ENCODE peak calls at places on chromosomes 13 and 19, in four cellular contexts. H, A, T and B are unnamed samples.

GRCh38 chr19:4067396-4068057 is 828 bp upstream of the ZBTB7A start:
- DNase-seq in H (no peak), A (no peak), T (peak), B (no peak)

GRCh38 chr19:28727133-28727834 is 485.7 kb downstream of the UQCRFS1 start:
- DNase-seq in H (no peak), A (peak), T (peak), B (no peak)

GRCh38 chr19:33815410-33816340 is 19.0 kb downstream of the KCTD15 start:
- DNase-seq in H (no peak), A (no peak), T (no peak), B (no peak)

GRCh38 chr13:34249546-34249945 is 431.6 kb downstream of the RFC3 start:
- DNase-seq in H (no peak), A (no peak), T (no peak), B (no peak)

GRCh38 chr19:17525141-17525540 is 13.7 kb downstream of the PGLS start:
- DNase-seq in H (no peak), A (no peak), T (no peak), B (no peak)

GRCh38 chr19:15149704-15150103 is 42.5 kb downstream of the SYDE1 start:
- DNase-seq in H (no peak), A (no peak), T (no peak), B (no peak)

GRCh38 chr19:11273989-11274388 is 11.7 kb upstream of the DOCK6 start:
- DNase-seq in H (no peak), A (no peak), T (no peak), B (no peak)

GRCh38 chr19:34366670-34367423 is 1.9 kb downstream of the GPI start:
- DNase-seq in H (no peak), A (no peak), T (no peak), B (no peak)

GRCh38 chr13:28527629-28528028 is 32.7 kb upstream of the FLT1 start:
- DNase-seq in H (no peak), A (no peak), T (no peak), B (no peak)

GRCh38 chr13:46748300-46748699 is 48.7 kb downstream of the ESD start:
- DNase-seq in H (no peak), A (no peak), T (no peak), B (no peak)

GRCh38 chr19:5113633-5114586 is 145.0 kb downstream of the KDM4B start:
- DNase-seq in H (no peak), A (no peak), T (no peak), B (no peak)

GRCh38 chr19:927044-927706 is 1.3 kb downstream of the ARID3A start:
- DNase-seq in H (peak), A (no peak), T (peak), B (no peak)

GRCh38 chr19:29260477-29261317 is 47.7 kb upstream of the UQCRFS1 start:
- DNase-seq in H (peak), A (no peak), T (peak), B (no peak)

GRCh38 chr13:63433546-63434150 is 2018.0 kb upstream of the PCDH20 start:
- DNase-seq in H (no peak), A (no peak), T (no peak), B (no peak)

GRCh38 chr19:9178901-9179300 is at the start of gene OR7D2:
- DNase-seq in H (no peak), A (no peak), T (no peak), B (no peak)

GRCh38 chr19:31330761-31331160 is 18.5 kb downstream of the TSHZ3 start:
- DNase-seq in H (no peak), A (no peak), T (no peak), B (no peak)

GRCh38 chr19:39469036-39469435 is 11.6 kb upstream of the TIMM50 start:
- DNase-seq in H (no peak), A (no peak), T (no peak), B (no peak)

GRCh38 chr13:26785845-26786630 is 25.5 kb upstream of the GPR12 start:
- DNase-seq in H (no peak), A (no peak), T (no peak), B (no peak)

GRCh38 chr19:37361994-37362393 is 8.9 kb upstream of the ZNF527 start:
- DNase-seq in H (no peak), A (no peak), T (no peak), B (no peak)

GRCh38 chr19:50173144-50173543 is 10.1 kb upstream of the IZUMO2 start:
- DNase-seq in H (no peak), A (no peak), T (no peak), B (no peak)

GRCh38 chr13:112770504-112770903 is 80.7 kb downstream of the ATP11A start:
- DNase-seq in H (no peak), A (no peak), T (no peak), B (no peak)

GRCh38 chr19:55546822-55547614 is 1.7 kb upstream of the SBK3 start:
- DNase-seq in H (peak), A (no peak), T (peak), B (peak)

GRCh38 chr13:21061077-21061945 is at the start of gene LATS2:
- DNase-seq in H (peak), A (peak), T (peak), B (peak)

GRCh38 chr13:24161010-24161775 is 673 bp downstream of the SPATA13 start:
- DNase-seq in H (peak), A (no peak), T (peak), B (no peak)

GRCh38 chr13:106104281-106104901 is 431.1 kb downstream of the EFNB2 start:
- DNase-seq in H (no peak), A (no peak), T (no peak), B (peak)
- TF ChIP-seq PHF8 in H (no peak), A (no peak), T (no peak), B (no peak)

DNA sequence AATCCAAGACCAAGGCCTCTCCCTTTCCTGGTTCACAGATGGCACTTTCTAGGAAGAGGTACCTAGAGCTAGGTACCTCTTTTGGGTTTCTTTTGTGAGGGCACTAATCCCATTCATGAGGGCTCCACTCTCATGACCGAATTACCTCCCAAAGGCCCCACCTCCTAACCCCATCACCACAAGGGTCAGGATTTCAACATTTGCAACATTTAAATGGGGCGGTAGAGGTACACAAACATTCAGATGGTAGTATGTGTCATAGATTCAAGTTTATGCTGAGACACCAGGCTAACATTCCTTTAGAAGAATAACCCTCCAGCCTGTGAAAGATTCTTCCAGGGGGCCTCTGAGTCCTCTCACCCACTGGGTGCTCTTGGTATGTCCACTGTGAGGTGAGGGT is 116.3 kb downstream of the FOXO1 start:
- DNase-seq in H (peak), A (no peak), T (no peak), B (no peak)
- TF ChIP-seq PHF8 in H (no peak), A (no peak), T (no peak), B (no peak)

GRCh38 chr13:110300090-110300815 is 6.7 kb downstream of the COL4A1 start:
- DNase-seq in H (no peak), A (no peak), T (no peak), B (no peak)
- TF ChIP-seq PHF8 in H (no peak), A (no peak), T (no peak), B (no peak)

DNA sequence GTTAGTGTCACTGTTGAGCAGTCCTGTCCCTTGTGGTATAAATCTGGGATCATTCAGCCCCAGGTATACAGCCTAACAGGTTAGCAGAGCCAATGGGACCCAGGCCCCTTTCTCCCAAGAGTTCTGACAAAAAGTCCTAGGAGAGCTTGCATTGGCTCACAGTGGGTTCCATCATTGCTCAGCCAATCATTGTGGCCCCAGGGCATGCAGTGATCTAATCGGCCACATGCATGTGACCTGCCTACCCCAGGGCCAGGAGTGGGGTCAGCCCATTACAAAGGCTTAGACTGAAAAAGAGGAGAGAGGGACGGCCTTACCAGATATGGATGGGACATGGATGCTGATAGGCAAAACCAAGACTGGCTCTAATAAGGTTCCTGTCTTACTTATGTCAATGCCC is 41.1 kb downstream of the SPTBN4 start:
- DNase-seq in H (no peak), A (no peak), T (peak), B (no peak)
- TF ChIP-seq PHF8 in H (no peak), A (no peak), T (no peak), B (no peak)

GRCh38 chr19:2511991-2512390 is 36.1 kb downstream of the GADD45B start:
- DNase-seq in H (no peak), A (no peak), T (no peak), B (no peak)

GRCh38 chr19:2511570-2511969 is 35.6 kb downstream of the GADD45B start:
- DNase-seq in H (no peak), A (no peak), T (no peak), B (no peak)

GRCh38 chr19:2509096-2509495 is 33.2 kb downstream of the GADD45B start:
- DNase-seq in H (no peak), A (no peak), T (no peak), B (no peak)

GRCh38 chr19:2503521-2504109 is 27.7 kb downstream of the GADD45B start:
- DNase-seq in H (no peak), A (no peak), T (peak), B (no peak)

DNA sequence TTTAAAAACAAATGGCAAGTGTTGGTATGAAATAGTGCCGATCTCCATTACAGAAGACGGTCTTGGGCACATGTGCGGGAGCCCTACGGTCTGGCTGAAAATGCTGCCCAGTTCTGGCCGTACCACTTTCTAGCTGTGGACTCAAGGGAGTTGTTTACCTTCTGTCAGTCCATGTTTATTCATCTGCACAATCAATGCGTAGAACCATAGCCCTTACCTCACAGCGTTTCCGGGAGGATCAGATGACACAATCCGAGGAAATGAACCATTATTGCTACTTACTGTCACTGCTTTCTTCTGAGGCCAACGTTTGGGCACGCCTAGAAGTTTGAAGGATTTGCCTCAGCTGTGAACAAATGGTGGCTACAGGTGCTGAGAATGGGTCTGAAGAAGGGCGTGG is 31.2 kb downstream of the GADD45B start:
- DNase-seq in H (peak), A (no peak), T (peak), B (peak)
- TF ChIP-seq PHF8 in H (no peak), A (no peak), T (peak), B (no peak)

GRCh38 chr19:45971260-45971902 is 2.3 kb downstream of the NOVA2 start:
- DNase-seq in H (no peak), A (no peak), T (no peak), B (no peak)

GRCh38 chr19:45973564-45974338 is at the start of gene NOVA2:
- DNase-seq in H (no peak), A (peak), T (peak), B (peak)

GRCh38 chr19:45975296-45975695 is 1.6 kb upstream of the NOVA2 start:
- DNase-seq in H (no peak), A (no peak), T (no peak), B (no peak)

GRCh38 chr19:45972081-45972943 is 1.4 kb downstream of the NOVA2 start:
- DNase-seq in H (no peak), A (no peak), T (no peak), B (no peak)

DNA sequence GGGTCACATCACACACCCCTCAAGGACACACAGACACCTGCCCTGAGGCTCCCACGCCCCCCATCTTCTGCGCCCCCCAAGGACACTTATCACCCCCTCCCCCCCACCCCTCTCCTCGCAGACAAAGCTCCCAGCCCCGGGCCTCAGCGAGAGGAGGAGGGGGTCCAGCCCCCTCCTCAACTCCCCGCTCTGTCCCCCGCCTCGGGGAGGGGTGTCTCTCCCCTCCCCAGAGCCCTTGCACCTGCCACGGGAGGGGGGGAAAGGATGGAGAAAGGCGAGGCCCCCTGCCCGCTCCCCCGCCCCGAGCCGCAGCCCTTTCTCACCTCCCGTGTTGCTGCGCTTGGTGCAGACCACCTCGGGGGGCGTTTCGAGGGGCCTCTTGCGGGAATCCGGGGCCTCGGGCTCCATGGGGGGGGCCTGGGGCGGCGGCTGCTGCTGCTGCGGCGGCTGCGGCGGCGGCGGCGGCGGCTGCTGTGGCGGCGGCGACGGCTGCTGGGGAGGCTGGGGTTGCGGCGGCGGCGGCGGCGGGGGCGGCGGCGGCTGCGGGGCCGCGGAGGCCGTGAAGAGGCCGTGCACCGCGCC is 630 bp downstream of the NOVA2 start:
- DNase-seq in H (no peak), A (no peak), T (no peak), B (no peak)
- TF ChIP-seq PHF8 in H (no peak), A (no peak), T (no peak), B (no peak)

DNA sequence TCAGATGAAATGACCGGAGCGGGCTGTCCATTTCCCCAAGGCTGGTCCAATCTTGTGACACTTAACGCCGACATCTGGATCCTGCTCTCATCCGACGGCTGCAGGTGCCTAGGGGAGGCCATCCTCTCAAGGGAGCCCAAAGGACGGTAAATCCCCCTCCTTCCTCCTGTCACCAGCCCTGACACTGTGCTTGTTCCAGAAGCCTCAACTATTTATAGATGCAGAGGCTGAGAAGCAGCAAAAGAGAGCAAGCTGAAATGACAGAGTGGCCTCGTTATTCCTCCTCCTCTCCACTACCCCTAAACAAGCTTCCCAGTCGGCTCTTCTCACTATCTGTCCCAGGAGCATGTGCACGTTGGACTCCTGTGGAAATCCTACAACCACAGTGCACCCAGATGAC is 533.7 kb downstream of the LIG4 start:
- DNase-seq in H (no peak), A (no peak), T (no peak), B (no peak)
- TF ChIP-seq PHF8 in H (no peak), A (no peak), T (no peak), B (no peak)